ENCODE peak calls at places on chromosomes 13 and 19, in eight cellular contexts. T is T-cell; H is sciatic nerve; Z is breast epithelium; W is WTC11; K is activated CD4-positive, alpha-beta T cell treated with anti-CD3 and anti-CD28 coated beads, Interleukin-2, amount 10 ng/mL, durations not matched to agents 7 days and 5 days; F is activated B cell treated with CpG ODN at 0.5 μM for 24 hours; G is CD8-positive, alpha-beta memory T cell. U is an unnamed sample.
A peak's percentile ranks its signal among the peaks of the same experiment; 100 is the strongest.

GRCh38 chr13:29978211-29978610 is 127.8 kb upstream of the UBL3 start:
- DNase-seq in T (no peak), H (no peak), Z (no peak), W (no peak), K (no peak), F (no peak), G (no peak), U (no peak)

GRCh38 chr19:3041302-3041701 is 12.2 kb upstream of the TLE2 start:
- DNase-seq in T (no peak), H (no peak), Z (no peak), W (no peak), K (no peak), F (no peak), G (no peak), U (no peak)

GRCh38 chr13:36217456-36217855 is 3.1 kb upstream of the SOHLH2 start:
- DNase-seq in T (no peak), H (no peak), Z (no peak), W (no peak), K (no peak), F (no peak), G (no peak), U (no peak)

GRCh38 chr13:74795526-74795925 is 661.3 kb upstream of the KLF12 start:
- DNase-seq in T (no peak), H (no peak), Z (no peak), W (no peak), K (no peak), F (no peak), G (no peak), U (no peak)

GRCh38 chr19:1502433-1503088 is 10.3 kb downstream of the ADAMTSL5 start:
- DNase-seq in T (no peak), H (no peak), Z (no peak), W (no peak), K (no peak), F (no peak), G (no peak), U (no peak)

GRCh38 chr19:56933014-56933705 is 92.6 kb upstream of the PEG3 start:
- DNase-seq in T (no peak), H (no peak), Z (no peak), W (no peak), K (no peak), F (no peak), G (no peak), U (no peak)

GRCh38 chr13:30906411-30906990 is 430 bp downstream of the MEDAG start:
- DNase-seq in T (no peak), H (no peak), Z (no peak), W (peak; percentile 44), K (no peak), F (no peak), G (no peak), U (no peak)

GRCh38 chr19:3687774-3688706 is 12.2 kb downstream of the PIP5K1C start:
- DNase-seq in T (peak; percentile 72), H (no peak), Z (peak; percentile 58), W (peak; percentile 65), K (peak; percentile 55), F (peak; percentile 50), G (no peak), U (peak; percentile 36)

GRCh38 chr19:42528354-42529247 is at the start of gene CEACAM1:
- DNase-seq in T (peak; percentile 58), H (no peak), Z (peak; percentile 72), W (no peak), K (peak; percentile 78), F (no peak), G (no peak), U (peak; percentile 37)

U was measured in activated effector memory CD4-positive, alpha-beta T cell treated with Interleukin-2 at 50 U/mL for 16 hours.